ENCODE peak calls at places on chromosomes 13 and 19, in eight cellular contexts. X is BJ; Z is Caco-2; R is AG10803; T is CD4-positive, alpha-beta T cell; Y is H9; V is right lobe of liver; L is cardiac fibroblast. I is an unnamed sample.

GRCh38 chr19:57192993-57193392 is 1.7 kb downstream of the ZNF264 start:
- DNase-seq in X (no peak), Z (no peak), R (no peak), T (no peak), Y (no peak), V (no peak), L (no peak), I (no peak)

GRCh38 chr13:107190065-107190464 is 622.1 kb upstream of the ARGLU1 start:
- DNase-seq in X (no peak), Z (no peak), R (no peak), T (no peak), Y (no peak), V (no peak), L (no peak), I (no peak)

GRCh38 chr19:45464861-45465427 is 2.9 kb upstream of the FOSB start:
- DNase-seq in X (no peak), Z (no peak), R (no peak), T (no peak), Y (no peak), V (no peak), L (no peak), I (no peak)

GRCh38 chr13:26946675-26947342 is 186.2 kb upstream of the GPR12 start:
- DNase-seq in X (no peak), Z (peak), R (peak), T (no peak), Y (no peak), V (no peak), L (peak), I (no peak)

GRCh38 chr13:72986197-72986596 is 72.6 kb upstream of the KLF5 start:
- DNase-seq in X (no peak), Z (no peak), R (no peak), T (no peak), Y (no peak), V (no peak), L (no peak), I (no peak)

GRCh38 chr19:45468803-45469131 is 971 bp downstream of the FOSB start:
- DNase-seq in X (no peak), Z (no peak), R (no peak), T (no peak), Y (no peak), V (peak), L (no peak), I (no peak)

GRCh38 chr13:74751739-74752138 is 617.5 kb upstream of the KLF12 start:
- DNase-seq in X (no peak), Z (no peak), R (no peak), T (no peak), Y (no peak), V (no peak), L (no peak), I (no peak)

GRCh38 chr19:50556236-50557008 is 11.8 kb downstream of the LRRC4B start:
- DNase-seq in X (peak), Z (peak), R (peak), T (peak), Y (peak), V (peak), L (peak), I (peak)

GRCh38 chr19:12733369-12733896 is 1.1 kb downstream of the TRIR start:
- DNase-seq in X (no peak), Z (no peak), R (peak), T (peak), Y (no peak), V (peak), L (peak), I (no peak)

GRCh38 chr13:106186366-106187030 is 349.0 kb downstream of the EFNB2 start:
- DNase-seq in X (no peak), Z (no peak), R (no peak), T (no peak), Y (no peak), V (no peak), L (peak), I (no peak)

GRCh38 chr19:4186087-4186993 is 3.9 kb downstream of the ANKRD24 start:
- DNase-seq in X (peak), Z (peak), R (peak), T (peak), Y (peak), V (peak), L (peak), I (peak)

DNA sequence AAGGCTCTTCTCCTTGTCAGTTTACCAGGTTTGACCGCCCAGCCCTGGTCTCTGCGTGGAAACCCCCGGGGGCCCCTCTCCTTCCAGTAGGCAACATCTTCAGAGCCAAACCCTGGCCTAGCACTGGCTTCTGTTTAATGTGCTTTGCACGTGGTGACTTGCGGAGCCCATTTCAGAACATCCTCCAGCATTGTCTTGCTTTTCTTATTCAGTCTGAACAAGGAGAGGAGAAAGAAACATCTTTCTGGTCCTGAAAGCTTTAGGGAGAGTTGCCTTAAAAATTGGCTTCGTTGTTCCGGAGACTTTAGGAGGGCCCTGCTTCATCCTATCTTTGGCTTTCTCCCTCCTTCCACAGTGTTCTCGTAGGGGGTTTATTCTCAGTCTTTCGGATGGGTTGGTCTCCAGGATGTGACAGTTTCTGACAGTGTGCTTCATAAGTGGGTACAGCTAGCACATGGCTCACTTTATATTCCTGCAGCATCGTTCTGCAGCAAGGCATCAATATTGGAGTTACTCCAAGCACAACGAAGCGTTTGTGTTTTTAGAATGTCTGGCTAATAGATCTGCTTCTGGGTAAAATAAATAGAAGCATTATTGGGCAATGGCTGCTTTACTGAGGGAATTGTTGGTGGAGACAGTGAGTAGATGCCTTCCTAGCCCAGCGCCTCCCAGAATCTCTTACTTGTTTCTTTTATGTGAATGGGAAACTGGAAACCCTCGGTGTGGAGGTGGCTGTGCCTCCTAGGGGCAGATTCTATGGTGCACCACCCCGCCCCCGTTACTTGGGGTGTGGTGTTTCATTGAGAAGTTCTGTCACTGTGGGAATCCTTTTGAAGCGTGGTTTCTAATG is 1.8 kb downstream of the FARP1 start:
- DNase-seq in X (peak), Z (peak), R (peak), T (no peak), Y (peak), V (no peak), L (peak), I (no peak)
- TF ChIP-seq CTCF in X (peak), Z (no peak), R (peak), T (no peak), Y (peak), V (no peak), L (peak), I (peak)

GRCh38 chr19:14686411-14686810 is 3.4 kb upstream of the ZNF333 start:
- DNase-seq in X (no peak), Z (no peak), R (peak), T (no peak), Y (no peak), V (no peak), L (peak), I (no peak)
- TF ChIP-seq CTCF in X (peak), Z (peak), R (peak), T (peak), Y (peak), V (no peak), L (peak), I (no peak)

DNA sequence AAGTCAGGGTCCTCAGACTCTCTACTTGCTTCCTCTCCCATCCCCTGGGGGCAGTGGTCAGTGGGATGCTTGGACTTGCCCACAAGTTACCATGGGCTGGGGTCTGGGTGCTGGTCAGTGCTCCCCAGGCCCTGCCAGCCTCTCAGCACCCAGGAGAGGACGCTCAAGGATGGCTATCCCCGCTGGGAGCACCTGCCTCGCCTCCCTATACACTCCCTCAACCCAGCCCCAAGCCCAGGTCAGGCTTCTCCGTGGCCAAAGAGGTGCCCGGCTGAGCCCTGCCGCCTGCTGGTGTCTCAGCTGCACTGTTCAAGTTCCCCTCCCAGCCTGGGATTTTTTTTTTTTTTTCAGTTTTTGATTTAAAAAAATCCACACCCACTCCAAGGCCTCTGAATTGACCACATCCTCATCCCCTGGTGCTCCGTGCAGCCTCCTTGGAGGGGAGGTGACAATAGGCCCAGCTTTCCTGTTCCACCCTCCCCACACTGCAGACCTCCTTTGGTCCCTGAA is 10.8 kb downstream of the F2RL3 start:
- DNase-seq in X (no peak), Z (no peak), R (peak), T (no peak), Y (peak), V (peak), L (peak), I (no peak)
- TF ChIP-seq CTCF in X (peak), Z (peak), R (peak), T (no peak), Y (peak), V (peak), L (peak), I (peak)

GRCh38 chr19:52748336-52748950 is 13.6 kb upstream of the ZNF611 start:
- DNase-seq in X (no peak), Z (no peak), R (peak), T (no peak), Y (no peak), V (no peak), L (peak), I (peak)
- TF ChIP-seq CTCF in X (peak), Z (peak), R (peak), T (peak), Y (peak), V (peak), L (peak), I (peak)

GRCh38 chr13:100565291-100565690 is 23.3 kb downstream of the GGACT start:
- DNase-seq in X (no peak), Z (no peak), R (no peak), T (no peak), Y (no peak), V (no peak), L (no peak), I (no peak)
- TF ChIP-seq CTCF in X (no peak), Z (no peak), R (no peak), T (no peak), Y (no peak), V (no peak), L (no peak), I (no peak)

DNA sequence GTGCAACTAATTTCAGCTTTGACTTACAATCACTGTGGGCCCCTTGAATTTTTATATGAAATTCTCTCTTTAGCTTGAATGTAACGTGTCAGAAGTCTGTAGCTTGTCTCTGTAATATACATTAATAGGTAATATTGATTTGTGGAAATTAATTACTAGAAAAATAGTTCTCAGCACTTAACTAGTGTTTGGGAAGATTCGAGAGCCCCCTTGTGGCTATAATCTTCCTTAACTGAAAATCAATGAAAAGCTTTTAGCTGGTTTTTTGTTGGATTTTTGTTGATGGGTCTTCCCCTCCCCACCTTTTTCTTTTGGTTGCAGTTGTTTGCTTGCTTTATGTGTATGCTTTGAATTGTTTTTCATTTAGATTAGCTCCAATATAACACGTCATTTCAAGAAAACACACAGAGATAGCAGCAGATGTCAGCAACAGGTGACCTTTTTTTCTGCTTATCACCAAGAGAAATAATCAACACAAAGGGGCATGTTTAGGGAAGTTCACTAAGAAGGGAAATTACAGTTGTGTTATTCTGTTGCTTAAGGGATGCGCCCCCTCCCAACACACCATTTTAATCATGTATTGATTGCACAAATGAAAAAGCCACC is 176.8 kb downstream of the OXGR1 start:
- DNase-seq in X (no peak), Z (no peak), R (peak), T (no peak), Y (no peak), V (no peak), L (peak), I (no peak)
- TF ChIP-seq CTCF in X (peak), Z (peak), R (peak), T (no peak), Y (peak), V (peak), L (peak), I (peak)

DNA sequence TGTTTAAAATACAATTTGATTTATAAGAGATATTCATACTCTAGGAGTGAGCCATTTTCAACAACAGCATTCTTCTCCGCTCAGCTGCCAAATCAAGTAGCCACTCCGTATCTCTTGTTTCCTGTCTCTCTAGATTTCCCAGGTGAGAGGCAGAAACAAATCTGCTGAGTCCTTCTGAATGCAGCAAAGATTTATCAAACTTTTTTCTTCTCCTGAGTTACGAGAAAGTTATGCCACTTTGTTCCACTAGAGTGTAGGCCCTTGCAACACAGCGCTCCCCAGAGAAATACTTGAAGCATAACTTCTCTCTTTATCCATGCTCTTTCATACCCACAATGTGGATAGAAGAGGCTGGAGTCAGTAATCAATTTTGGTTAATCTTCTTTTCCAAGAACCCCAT is 1960.8 kb downstream of the OLFM4 start:
- DNase-seq in X (no peak), Z (no peak), R (no peak), T (no peak), Y (no peak), V (no peak), L (no peak), I (no peak)
- TF ChIP-seq CTCF in X (no peak), Z (peak), R (no peak), T (no peak), Y (peak), V (no peak), L (no peak), I (no peak)